ENCODE peak calls at places on chromosomes 7 and 10, in seven cellular contexts. E is OCI-LY7; Y is A673; B is prostate gland; O is GM20000; C is stimulated activated CD4-positive, alpha-beta T cell treated with anti-CD3 and anti-CD28 coated beads, TNF-alpha, amount 100 ng/mL, for 24 hours; H is GM10248. X is an unnamed sample.
A peak's percentile ranks its signal among the peaks of the same experiment; 100 is the strongest.

GRCh38 chr7:155794196-155794595 is 18.1 kb downstream of the SHH start:
- DNase-seq in H (no peak), Y (no peak), B (no peak), E (no peak), C (no peak), O (no peak), X (no peak)

GRCh38 chr7:131109011-131109756 is 218.5 kb upstream of the MKLN1 start:
- DNase-seq in O (no peak), B (no peak), H (no peak), C (no peak), E (no peak), Y (peak; percentile 11), X (no peak)

GRCh38 chr7:146375155-146375554 is 258.6 kb downstream of the CNTNAP2 start:
- DNase-seq in H (no peak), B (no peak), O (no peak), E (no peak), C (no peak), Y (no peak), X (peak; percentile 75)

GRCh38 chr7:108313086-108313485 is 143.2 kb downstream of the NRCAM start:
- DNase-seq in C (no peak), O (no peak), B (no peak), H (no peak), Y (no peak), E (no peak), X (no peak)

GRCh38 chr7:41999736-42000283 is 237.2 kb downstream of the GLI3 start:
- DNase-seq in Y (no peak), E (peak; percentile 24), O (no peak), B (no peak), H (no peak), C (no peak), X (no peak)

GRCh38 chr7:31073486-31074383 is 21.6 kb downstream of the ADCYAP1R1 start:
- DNase-seq in H (no peak), O (no peak), Y (no peak), B (no peak), C (no peak), E (no peak), X (no peak)

GRCh38 chr10:91307489-91307888 is 87.0 kb downstream of the PCGF5 start:
- DNase-seq in H (peak; percentile 36), C (no peak), B (no peak), O (peak; percentile 39), Y (no peak), E (no peak), X (no peak)

GRCh38 chr10:34207350-34207749 is 607.7 kb downstream of the PARD3 start:
- DNase-seq in B (no peak), O (no peak), Y (no peak), E (no peak), C (no peak), H (no peak), X (no peak)

GRCh38 chr7:106598663-106599342 is 62.2 kb downstream of the CCDC71L start:
- DNase-seq in Y (peak; percentile 81), B (peak; percentile 55), E (peak; percentile 69), H (peak; percentile 64), O (peak; percentile 76), C (peak; percentile 50), X (peak; percentile 57)

GRCh38 chr7:95501261-95501816 is 15.6 kb downstream of the ASB4 start:
- DNase-seq in Y (no peak), O (peak; percentile 25), B (no peak), H (peak; percentile 25), E (no peak), C (no peak), X (no peak)

GRCh38 chr10:79311581-79312407 is 35.5 kb upstream of the PPIF start:
- DNase-seq in B (no peak), E (no peak), O (no peak), Y (no peak), H (no peak), C (no peak), X (no peak)

GRCh38 chr7:17523813-17524741 is 225.6 kb downstream of the AHR start:
- DNase-seq in O (no peak), C (no peak), E (no peak), Y (no peak), B (peak; percentile 74), H (no peak), X (no peak)

GRCh38 chr10:48389272-48389671 is 82.8 kb downstream of the MAPK8 start:
- DNase-seq in Y (no peak), H (no peak), C (no peak), E (no peak), O (no peak), B (no peak), X (no peak)

GRCh38 chr10:101029520-101030309 is 1.2 kb downstream of the PDZD7 start:
- DNase-seq in B (no peak), H (no peak), Y (no peak), C (no peak), E (no peak), O (no peak), X (no peak)

GRCh38 chr7:22333680-22334141 is 23.2 kb downstream of the RAPGEF5 start:
- DNase-seq in O (no peak), E (no peak), H (no peak), Y (no peak), B (no peak), C (no peak), X (no peak)

GRCh38 chr10:98400482-98400881 is 14.5 kb downstream of the PYROXD2 start:
- DNase-seq in H (no peak), E (no peak), O (no peak), C (no peak), Y (no peak), B (no peak), X (no peak)

GRCh38 chr10:110512461-110513187 is 14.9 kb downstream of the DUSP5 start:
- DNase-seq in O (no peak), Y (peak; percentile 58), C (peak; percentile 45), H (no peak), B (no peak), E (no peak), X (no peak)

GRCh38 chr7:19290936-19291335 is 145.7 kb upstream of the FERD3L start:
- DNase-seq in B (no peak), O (no peak), H (no peak), Y (peak; percentile 11), E (no peak), C (no peak), X (no peak)

GRCh38 chr7:105857009-105857952 is 19.1 kb downstream of the ATXN7L1 start:
- DNase-seq in E (no peak), Y (no peak), O (no peak), C (no peak), B (no peak), H (no peak), X (no peak)

GRCh38 chr10:24645784-24646183 is 77.9 kb downstream of the ARHGAP21 start:
- DNase-seq in Y (no peak), E (peak; percentile 3), C (no peak), O (no peak), H (no peak), B (no peak), X (no peak)

X was measured in D341Med.